ENCODE peak calls at places on chromosome 11, in seven cellular contexts. B, D, L, O, Q, N and F are unnamed samples.

GRCh38 chr11:117210620-117211019 is 11.4 kb downstream of the TAGLN start:
- DNase-seq in D (no peak), B (no peak), L (no peak), N (no peak), O (peak; percentile 36), Q (peak; percentile 27), F (no peak)

GRCh38 chr11:78325274-78325781 is 92.3 kb downstream of the GAB2 start:
- DNase-seq in B (no peak), L (no peak), N (no peak), D (peak; percentile 39), Q (no peak), O (no peak), F (no peak)

GRCh38 chr11:71946144-71946571 is 17.3 kb downstream of the RNF121 start:
- DNase-seq in L (no peak), N (no peak), O (no peak), D (no peak), B (no peak), Q (peak; percentile 83), F (no peak)

GRCh38 chr11:117882539-117882938 is 6.1 kb upstream of the FXYD6 start:
- DNase-seq in O (no peak), Q (no peak), L (no peak), B (no peak), N (no peak), D (no peak), F (no peak)

GRCh38 chr11:23543651-23544216 is 683.5 kb upstream of the CCDC179 start:
- DNase-seq in B (no peak), N (no peak), O (no peak), L (no peak), Q (no peak), D (no peak), F (no peak)

GRCh38 chr11:86068138-86068861 is 584 bp downstream of the PICALM start:
- DNase-seq in O (peak; percentile 59), Q (peak; percentile 43), B (no peak), N (peak; percentile 29), L (no peak), D (peak; percentile 67), F (no peak)

GRCh38 chr11:63663809-63664208 is 7.4 kb downstream of the ATL3 start:
- DNase-seq in O (no peak), N (no peak), B (no peak), L (no peak), D (no peak), Q (peak; percentile 80), F (no peak)

GRCh38 chr11:43327987-43328386 is 16.2 kb downstream of the API5 start:
- DNase-seq in O (no peak), N (no peak), D (no peak), L (peak; percentile 77), Q (peak; percentile 98), B (no peak), F (no peak)

GRCh38 chr11:9462806-9463537 is 2.2 kb downstream of the ZNF143 start:
- DNase-seq in Q (peak; percentile 41), L (no peak), O (no peak), N (no peak), B (no peak), D (peak; percentile 18), F (peak; percentile 47)

GRCh38 chr11:126392638-126393023 is 37.1 kb downstream of the ST3GAL4 start:
- DNase-seq in Q (no peak), N (no peak), D (peak; percentile 99), B (no peak), L (peak; percentile 16), O (no peak), F (no peak)

GRCh38 chr11:134819026-134819425 is 407.0 kb upstream of the B3GAT1 start:
- DNase-seq in B (no peak), L (no peak), D (no peak), O (no peak), N (peak; percentile 27), Q (no peak), F (no peak)
- TF ChIP-seq CTCF in B (no peak), L (no peak), D (peak; percentile 22), O (no peak), N (no peak), Q (no peak), F (no peak)

GRCh38 chr11:30710216-30710615 is 124.1 kb upstream of the MPPED2 start:
- DNase-seq in B (no peak), L (peak; percentile 15), N (no peak), O (no peak), D (no peak), Q (peak; percentile 14), F (no peak)

GRCh38 chr11:30717621-30718020 is 131.5 kb upstream of the MPPED2 start:
- DNase-seq in D (no peak), B (no peak), L (no peak), N (no peak), O (no peak), Q (no peak), F (no peak)

DNA sequence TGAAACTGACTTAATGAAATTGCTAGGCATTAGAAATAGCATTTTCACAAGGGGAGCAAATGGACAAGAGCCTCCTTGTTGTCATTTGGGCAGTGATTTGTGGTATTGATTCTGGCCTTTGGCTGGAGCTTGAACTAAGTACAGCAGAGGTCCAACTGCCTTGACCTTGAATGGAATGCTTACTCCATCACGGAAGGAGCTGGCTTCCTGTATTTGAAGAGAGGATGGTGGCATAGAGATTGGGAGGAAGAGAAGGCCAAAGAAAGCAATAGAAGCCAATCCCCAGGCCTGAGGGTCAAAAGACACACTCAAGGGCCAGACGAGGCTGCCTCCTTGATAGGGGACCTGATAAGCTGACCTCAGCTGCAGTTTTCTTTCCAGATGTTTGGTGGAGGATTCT is 126.6 kb upstream of the MPPED2 start:
- DNase-seq in B (no peak), Q (no peak), O (no peak), L (no peak), D (no peak), N (no peak), F (no peak)
- TF ChIP-seq CTCF in B (no peak), Q (no peak), O (no peak), L (no peak), D (no peak), N (no peak), F (no peak)

DNA sequence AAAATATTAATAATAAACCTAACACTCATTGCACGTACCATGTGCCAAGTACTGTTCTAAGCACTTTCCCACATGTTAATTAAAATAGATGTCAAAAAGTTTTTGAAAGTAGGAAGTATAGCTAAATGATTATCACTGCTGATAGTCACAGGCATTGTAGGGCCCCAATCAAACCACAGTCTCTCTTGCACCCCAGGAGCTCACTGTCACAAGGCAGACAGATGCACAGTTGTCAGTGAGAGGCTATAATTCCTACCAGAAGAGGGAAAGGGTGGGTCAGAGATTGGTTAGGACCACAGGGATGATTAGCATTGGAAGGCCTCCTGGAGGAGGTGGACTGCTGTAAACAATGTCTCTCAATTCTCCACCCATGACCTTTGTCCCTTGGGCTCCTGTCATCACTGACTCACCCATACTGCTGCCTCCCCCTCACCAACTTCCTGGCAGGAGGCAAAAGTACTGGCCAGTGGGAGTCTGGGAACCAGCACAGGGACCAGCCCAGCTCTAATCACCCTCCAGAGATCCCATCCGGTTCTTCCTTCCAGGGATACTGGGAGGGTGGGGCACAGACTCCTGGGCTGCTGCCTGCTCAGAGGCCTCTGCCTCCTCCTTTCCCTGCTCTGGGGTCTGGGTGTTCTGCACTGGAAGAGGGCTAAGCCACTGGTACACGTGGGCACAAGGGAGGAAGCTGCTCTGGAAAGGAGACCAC is 1.1 kb upstream of the POLD4 start:
- DNase-seq in Q (peak; percentile 98), B (no peak), L (no peak), N (no peak), O (peak; percentile 61), D (peak; percentile 83), F (no peak)
- TF ChIP-seq CTCF in Q (peak; percentile 22), B (no peak), L (no peak), N (no peak), O (no peak), D (no peak), F (no peak)

DNA sequence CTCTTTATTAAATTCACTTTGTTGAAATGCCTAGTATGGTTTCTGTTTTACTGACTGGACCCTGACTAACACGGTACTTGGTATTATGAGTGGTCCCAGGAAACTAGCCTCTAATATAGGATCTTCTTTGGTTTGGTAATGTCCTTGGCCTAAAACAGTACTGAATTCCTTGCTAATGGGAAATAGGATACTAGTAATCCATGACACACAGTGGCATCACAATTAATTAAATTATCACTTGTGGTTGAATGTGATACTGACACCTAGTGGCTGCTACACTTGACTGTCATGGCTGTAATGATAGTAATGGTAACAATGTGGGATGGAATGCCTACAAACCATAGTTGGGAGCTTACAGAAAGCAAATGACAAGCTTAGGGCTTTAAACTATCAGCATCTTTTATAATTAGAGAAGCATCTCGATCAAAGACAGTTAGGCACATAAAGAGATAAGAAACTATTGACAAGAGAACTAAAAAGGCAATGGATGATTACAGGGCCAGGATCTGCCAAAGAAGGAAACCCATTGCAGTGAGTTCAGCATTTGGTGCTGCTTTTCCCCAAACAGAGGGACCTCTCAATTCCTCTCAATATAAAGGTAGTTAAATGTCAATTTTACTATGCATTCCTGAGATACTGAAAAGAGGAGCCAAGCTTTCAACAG is 8.6 kb downstream of the DNHD1 start:
- DNase-seq in D (peak; percentile 57), B (no peak), L (peak; percentile 47), O (no peak), Q (peak; percentile 81), N (no peak), F (no peak)
- TF ChIP-seq CTCF in D (peak; percentile 63), B (peak; percentile 73), L (peak; percentile 70), O (peak; percentile 70), Q (peak; percentile 57), N (peak; percentile 53), F (peak; percentile 59)

GRCh38 chr11:65887723-65888162 is 528 bp downstream of the FIBP start:
- DNase-seq in L (no peak), Q (peak; percentile 61), O (no peak), D (no peak), B (no peak), N (no peak), F (no peak)

GRCh38 chr11:65890324-65891179 is at the start of gene CCDC85B:
- DNase-seq in L (peak; percentile 81), B (peak; percentile 98), N (peak; percentile 97), O (peak; percentile 99), Q (peak; percentile 97), D (peak; percentile 98), F (peak; percentile 90)

GRCh38 chr11:65887026-65887722 is 1.1 kb downstream of the FIBP start:
- DNase-seq in L (no peak), O (peak; percentile 47), D (no peak), N (no peak), B (no peak), Q (no peak), F (no peak)

GRCh38 chr11:65885808-65886536 is 2.3 kb downstream of the FIBP start:
- DNase-seq in L (no peak), B (no peak), N (no peak), O (peak; percentile 7), D (no peak), Q (no peak), F (no peak)

DNA sequence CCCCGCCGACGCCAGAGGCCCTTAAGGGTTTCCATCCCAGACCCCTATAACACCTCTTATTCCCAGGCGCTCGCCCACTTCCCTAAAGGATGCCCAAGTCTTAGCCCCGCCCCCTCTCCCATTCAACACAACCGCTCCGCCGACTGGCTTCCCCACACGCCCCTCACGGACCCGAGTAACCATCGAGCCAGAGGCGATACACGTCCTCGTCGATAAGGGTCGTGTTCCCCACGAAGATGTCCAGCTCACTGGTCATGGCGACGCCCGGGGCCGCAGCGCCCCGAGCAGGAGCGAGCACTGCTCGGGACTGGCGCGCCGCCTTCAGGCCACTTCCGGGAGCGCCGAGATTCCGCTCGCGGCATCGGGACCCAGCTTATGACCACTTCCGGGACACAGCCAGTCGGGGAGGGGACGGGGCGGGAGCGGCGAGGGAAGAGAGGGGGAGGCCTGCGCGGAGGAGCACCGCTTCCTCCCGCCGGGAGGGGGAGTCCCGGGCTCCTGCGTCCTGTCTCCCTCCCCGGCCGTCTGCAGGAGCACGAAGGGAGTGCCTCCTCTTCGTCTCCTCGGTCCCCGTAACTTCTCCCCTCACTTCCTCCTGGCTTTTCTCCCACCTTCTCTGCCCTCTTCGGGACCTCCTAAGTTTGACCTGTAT is at the start of gene FIBP:
- DNase-seq in L (peak; percentile 89), B (peak; percentile 94), Q (peak; percentile 97), O (peak; percentile 98), D (peak; percentile 99), N (peak; percentile 98), F (peak; percentile 87)
- TF ChIP-seq CTCF in L (peak; percentile 84), B (peak; percentile 71), Q (peak; percentile 68), O (peak; percentile 83), D (peak; percentile 72), N (peak; percentile 57), F (peak; percentile 84)